ENCODE peak calls at places on chromosomes 4 and X, in seven cellular contexts. L, W, F, R, E, Y and I are unnamed samples.
A peak's percentile ranks its signal among the peaks of the same experiment; 100 is the strongest.

GRCh38 chrX:57083143-57083542 is 38.2 kb downstream of the SPIN2B start:
- DNase-seq in L (no peak), W (no peak), F (no peak), R (no peak), E (no peak), Y (no peak), I (no peak)

GRCh38 chr4:29033703-29034102 is 1686.5 kb upstream of the PCDH7 start:
- DNase-seq in L (no peak), W (no peak), F (no peak), R (no peak), E (no peak), Y (no peak), I (no peak)

GRCh38 chr4:176794151-176794550 is 1.4 kb upstream of the VEGFC start:
- DNase-seq in L (no peak), W (peak; percentile 91), F (no peak), R (no peak), E (no peak), Y (no peak), I (no peak)

GRCh38 chr4:108359130-108359709 is 190.5 kb upstream of the LEF1 start:
- DNase-seq in L (no peak), W (no peak), F (no peak), R (no peak), E (no peak), Y (no peak), I (no peak)

GRCh38 chr4:175646802-175647201 is 165.3 kb downstream of the GPM6A start:
- DNase-seq in L (no peak), W (no peak), F (no peak), R (no peak), E (no peak), Y (no peak), I (no peak)

GRCh38 chrX:73563740-73564073 is 710 bp downstream of the CHIC1 start:
- DNase-seq in L (no peak), W (no peak), F (no peak), R (no peak), E (no peak), Y (no peak), I (no peak)

GRCh38 chr4:69095301-69095731 is 958 bp upstream of the UGT2B7 start:
- DNase-seq in L (no peak), W (peak; percentile 96), F (no peak), R (no peak), E (no peak), Y (no peak), I (no peak)

GRCh38 chrX:82961129-82961528 is 547.0 kb upstream of the POU3F4 start:
- DNase-seq in L (no peak), W (peak; percentile 26), F (no peak), R (no peak), E (no peak), Y (no peak), I (no peak)

GRCh38 chr4:106809083-106809482 is 227.0 kb downstream of the DKK2 start:
- DNase-seq in L (no peak), W (peak; percentile 55), F (no peak), R (no peak), E (no peak), Y (no peak), I (peak; percentile 9)

GRCh38 chrX:101383679-101384078 is 2.3 kb downstream of the BTK start:
- DNase-seq in L (no peak), W (no peak), F (no peak), R (no peak), E (no peak), Y (no peak), I (no peak)

GRCh38 chrX:110418220-110418856 is 59.7 kb downstream of the RTL9 start:
- DNase-seq in L (no peak), W (peak; percentile 67), F (peak; percentile 46), R (no peak), E (no peak), Y (no peak), I (no peak)

GRCh38 chr4:137660211-137660610 is 127.9 kb upstream of the PCDH18 start:
- DNase-seq in L (no peak), W (no peak), F (no peak), R (no peak), E (no peak), Y (no peak), I (no peak)

GRCh38 chrX:119655125-119655524 is 37.8 kb downstream of the SEPTIN6 start:
- DNase-seq in L (no peak), W (peak; percentile 21), F (no peak), R (no peak), E (peak; percentile 22), Y (peak; percentile 66), I (no peak)

GRCh38 chrX:13419276-13419675 is 99.4 kb upstream of the ATXN3L start:
- DNase-seq in L (no peak), W (no peak), F (no peak), R (no peak), E (no peak), Y (no peak), I (no peak)

GRCh38 chr4:82947498-82947897 is 47.0 kb downstream of the THAP9 start:
- DNase-seq in L (no peak), W (no peak), F (no peak), R (no peak), E (no peak), Y (no peak), I (no peak)

GRCh38 chr4:3384771-3385701 is 56.7 kb upstream of the HGFAC start:
- DNase-seq in L (peak; percentile 69), W (no peak), F (peak; percentile 84), R (no peak), E (no peak), Y (peak; percentile 69), I (peak; percentile 49)

DNA sequence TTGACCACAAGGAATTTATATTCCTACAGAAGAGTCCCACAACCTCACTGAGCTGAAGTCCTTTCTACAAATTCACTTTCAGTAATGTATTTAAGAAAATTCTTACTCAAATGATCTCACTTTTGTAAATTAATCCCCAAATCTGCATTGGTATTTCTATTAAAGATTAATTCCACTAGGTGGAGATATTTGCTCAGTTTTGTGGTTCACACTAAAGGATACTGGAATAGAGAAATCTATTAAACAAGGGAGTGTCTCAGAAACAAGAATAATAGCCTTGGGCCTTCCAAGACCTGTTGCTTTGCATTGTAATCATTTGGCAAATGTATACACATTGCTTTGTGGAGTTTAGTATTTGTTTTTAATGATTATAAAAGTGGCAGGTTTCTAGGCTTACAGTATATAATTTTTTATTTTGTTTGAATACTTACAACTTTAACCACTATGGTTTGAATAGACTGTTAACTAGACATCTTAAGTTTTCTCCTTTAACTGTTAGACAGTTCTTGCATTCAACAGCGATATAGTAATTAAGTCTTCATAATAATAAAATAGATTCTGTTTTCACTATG is 25.9 kb downstream of the CFAP299 start:
- DNase-seq in L (no peak), W (peak; percentile 68), F (no peak), R (no peak), E (no peak), Y (no peak), I (no peak)
- TF ChIP-seq CTCF in L (peak; percentile 28), W (peak; percentile 69), F (peak; percentile 38), R (no peak), E (no peak), Y (no peak), I (no peak)

GRCh38 chrX:16993791-16994318 is 47.4 kb downstream of the REPS2 start:
- DNase-seq in L (no peak), W (peak; percentile 4), F (no peak), R (no peak), E (no peak), Y (no peak), I (no peak)
- H3K27ac ChIP-seq in L (no peak overlapping the region), W (no peak overlapping the region), F (no peak overlapping the region), R (no peak overlapping the region), E (no peak overlapping the region), Y (no peak overlapping the region), I (no peak overlapping the region)

DNA sequence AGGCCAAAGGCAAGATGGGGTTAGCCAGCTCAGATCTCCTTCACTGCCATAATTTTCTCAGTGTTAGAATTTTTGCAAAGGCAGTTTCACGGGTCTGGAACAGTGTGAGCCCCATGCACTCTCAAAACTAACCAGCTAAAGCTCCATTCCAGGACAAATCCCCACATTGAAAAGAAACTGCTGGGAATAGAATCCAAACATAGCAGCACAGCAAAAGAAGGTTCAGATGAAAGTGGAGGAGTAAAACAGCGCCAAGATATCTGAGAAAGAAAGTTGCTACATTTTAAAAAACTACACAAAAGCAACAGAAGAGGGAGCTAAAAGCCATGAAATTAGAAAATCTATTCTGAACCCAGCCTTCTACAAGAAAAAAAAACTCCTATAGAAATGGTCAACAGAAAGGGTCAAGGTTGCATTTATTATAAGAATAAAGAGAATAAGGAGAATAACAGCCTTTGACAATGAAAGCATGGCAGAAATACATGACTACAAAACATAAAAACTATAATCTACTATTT is 39.6 kb upstream of the SLC7A3 start:
- DNase-seq in L (no peak), W (peak; percentile 49), F (no peak), R (no peak), E (no peak), Y (no peak), I (no peak)
- H3K4me3 ChIP-seq in L (no peak overlapping the region), W (no peak overlapping the region), F (no peak overlapping the region), R (no peak overlapping the region), E (no peak overlapping the region), Y (no peak overlapping the region), I (no peak overlapping the region)

GRCh38 chrX:17542123-17542522 is 167.1 kb downstream of the NHS start:
- DNase-seq in L (no peak), W (no peak), F (no peak), R (no peak), E (peak; percentile 9), Y (no peak), I (no peak)
- TF ChIP-seq CTCF in L (no peak), W (no peak), F (no peak), R (no peak), E (no peak), Y (no peak), I (no peak)